ENCODE peak calls at places on chromosomes 12 and 14, in seven cellular contexts. One of them, this sample, is unnamed.

GRCh38 chr14:54572316-54572715 is 5.4 kb downstream of the SAMD4A start:
- DNase-seq in RWPE1: no peak
- DNase-seq in fibroblast of pulmonary artery: peak; percentile 54
- DNase-seq in NCI-H1930: peak; percentile 28
- DNase-seq in kidney: no peak
- DNase-seq in NCI-H1694: peak; percentile 19
- DNase-seq in activated T-helper 1 cell treated with anti-CD3 and anti-CD28 coated beads, Interleukin-12 subunit alpha, Interleukin-12 subunit beta, Interleukin-2, Interleukin-4 antibody, amounts not matched to agents 30 ng/mL and 10 ng/mL and 1 ng/mL, durations not matched to agents 14 hours and 24 hours and 36 hours: no peak
- DNase-seq in this sample: peak; percentile 41

GRCh38 chr14:68979722-68980552 is 835 bp upstream of the ACTN1 start:
- DNase-seq in fibroblast of pulmonary artery: no peak
- DNase-seq in NCI-H1930: no peak
- DNase-seq in activated T-helper 1 cell treated with anti-CD3 and anti-CD28 coated beads, Interleukin-12 subunit alpha, Interleukin-12 subunit beta, Interleukin-2, Interleukin-4 antibody, amounts not matched to agents 30 ng/mL and 10 ng/mL and 1 ng/mL, durations not matched to agents 14 hours and 24 hours and 36 hours: no peak
- DNase-seq in RWPE1: peak; percentile 84
- DNase-seq in NCI-H1694: no peak
- DNase-seq in kidney: peak; percentile 89
- DNase-seq in this sample: no peak

GRCh38 chr12:2845280-2845679 is 10.4 kb upstream of the NRIP2 start:
- DNase-seq in NCI-H1694: no peak
- DNase-seq in fibroblast of pulmonary artery: peak; percentile 84
- DNase-seq in RWPE1: no peak
- DNase-seq in activated T-helper 1 cell treated with anti-CD3 and anti-CD28 coated beads, Interleukin-12 subunit alpha, Interleukin-12 subunit beta, Interleukin-2, Interleukin-4 antibody, amounts not matched to agents 30 ng/mL and 10 ng/mL and 1 ng/mL, durations not matched to agents 14 hours and 24 hours and 36 hours: no peak
- DNase-seq in NCI-H1930: no peak
- DNase-seq in kidney: peak; percentile 90
- DNase-seq in this sample: no peak

GRCh38 chr12:80216890-80217559 is 117.7 kb downstream of the OTOGL start:
- DNase-seq in fibroblast of pulmonary artery: no peak
- DNase-seq in NCI-H1694: peak; percentile 91
- DNase-seq in NCI-H1930: no peak
- DNase-seq in kidney: no peak
- DNase-seq in activated T-helper 1 cell treated with anti-CD3 and anti-CD28 coated beads, Interleukin-12 subunit alpha, Interleukin-12 subunit beta, Interleukin-2, Interleukin-4 antibody, amounts not matched to agents 30 ng/mL and 10 ng/mL and 1 ng/mL, durations not matched to agents 14 hours and 24 hours and 36 hours: no peak
- DNase-seq in RWPE1: no peak
- DNase-seq in this sample: no peak

GRCh38 chr14:64704743-64705405 is 650 bp downstream of the PLEKHG3 start:
- DNase-seq in NCI-H1930: no peak
- DNase-seq in NCI-H1694: no peak
- DNase-seq in RWPE1: no peak
- DNase-seq in kidney: peak; percentile 85
- DNase-seq in activated T-helper 1 cell treated with anti-CD3 and anti-CD28 coated beads, Interleukin-12 subunit alpha, Interleukin-12 subunit beta, Interleukin-2, Interleukin-4 antibody, amounts not matched to agents 30 ng/mL and 10 ng/mL and 1 ng/mL, durations not matched to agents 14 hours and 24 hours and 36 hours: no peak
- DNase-seq in fibroblast of pulmonary artery: no peak
- DNase-seq in this sample: peak; percentile 58

GRCh38 chr12:124422142-124422569 is 127.3 kb downstream of the RFLNA start:
- DNase-seq in kidney: peak; percentile 93
- DNase-seq in NCI-H1694: no peak
- DNase-seq in NCI-H1930: no peak
- DNase-seq in activated T-helper 1 cell treated with anti-CD3 and anti-CD28 coated beads, Interleukin-12 subunit alpha, Interleukin-12 subunit beta, Interleukin-2, Interleukin-4 antibody, amounts not matched to agents 30 ng/mL and 10 ng/mL and 1 ng/mL, durations not matched to agents 14 hours and 24 hours and 36 hours: no peak
- DNase-seq in fibroblast of pulmonary artery: no peak
- DNase-seq in RWPE1: peak; percentile 70
- DNase-seq in this sample: no peak

GRCh38 chr14:49992901-49993335 is 100.0 kb downstream of the ARF6 start:
- DNase-seq in fibroblast of pulmonary artery: peak; percentile 58
- DNase-seq in NCI-H1694: no peak
- DNase-seq in kidney: no peak
- DNase-seq in RWPE1: no peak
- DNase-seq in NCI-H1930: no peak
- DNase-seq in activated T-helper 1 cell treated with anti-CD3 and anti-CD28 coated beads, Interleukin-12 subunit alpha, Interleukin-12 subunit beta, Interleukin-2, Interleukin-4 antibody, amounts not matched to agents 30 ng/mL and 10 ng/mL and 1 ng/mL, durations not matched to agents 14 hours and 24 hours and 36 hours: no peak
- DNase-seq in this sample: no peak

GRCh38 chr12:32679091-32679909 is at the start of gene DNM1L:
- DNase-seq in fibroblast of pulmonary artery: peak; percentile 97
- DNase-seq in NCI-H1694: peak; percentile 98
- DNase-seq in activated T-helper 1 cell treated with anti-CD3 and anti-CD28 coated beads, Interleukin-12 subunit alpha, Interleukin-12 subunit beta, Interleukin-2, Interleukin-4 antibody, amounts not matched to agents 30 ng/mL and 10 ng/mL and 1 ng/mL, durations not matched to agents 14 hours and 24 hours and 36 hours: peak; percentile 90
- DNase-seq in NCI-H1930: peak; percentile 98
- DNase-seq in kidney: peak; percentile 97
- DNase-seq in RWPE1: peak; percentile 95
- DNase-seq in this sample: peak; percentile 97

GRCh38 chr14:104205781-104206180 is 67.4 kb downstream of the KIF26A start:
- DNase-seq in kidney: no peak
- DNase-seq in RWPE1: no peak
- DNase-seq in fibroblast of pulmonary artery: no peak
- DNase-seq in activated T-helper 1 cell treated with anti-CD3 and anti-CD28 coated beads, Interleukin-12 subunit alpha, Interleukin-12 subunit beta, Interleukin-2, Interleukin-4 antibody, amounts not matched to agents 30 ng/mL and 10 ng/mL and 1 ng/mL, durations not matched to agents 14 hours and 24 hours and 36 hours: no peak
- DNase-seq in NCI-H1694: no peak
- DNase-seq in NCI-H1930: no peak
- DNase-seq in this sample: no peak

This sample was measured in cardiac muscle cell.